ENCODE peak calls at places on chromosomes 1 and 21, in nine cellular contexts. E is uterus, L is sciatic nerve, C is suprapubic skin, Q is HS-5, W is pons, H is Right ventricle myocardium superior, T is bronchial epithelial cell, D is EL. G is an unnamed sample.

GRCh38 chr1:204435246-204435885 is 23.7 kb upstream of the PPP1R15B start:
- DNase-seq in E (no peak), L (no peak), C (no peak), Q (no peak), W (no peak), H (no peak), T (peak), D (peak), G (peak)

GRCh38 chr1:36172983-36173382 is 17.0 kb downstream of the MAP7D1 start:
- DNase-seq in E (no peak), L (no peak), C (no peak), Q (no peak), W (no peak), H (no peak), T (peak), D (peak), G (peak)

GRCh38 chr1:61143821-61144220 is 61.5 kb downstream of the NFIA start:
- DNase-seq in E (no peak), L (no peak), C (no peak), Q (no peak), W (no peak), H (no peak), T (peak), D (no peak), G (no peak)

GRCh38 chr1:82485591-82486369 is 685.0 kb downstream of the ADGRL2 start:
- DNase-seq in E (no peak), L (peak), C (no peak), Q (peak), W (peak), H (peak), T (peak), D (peak), G (no peak)

GRCh38 chr1:217627431-217627830 is 3.5 kb downstream of the GPATCH2 start:
- DNase-seq in E (no peak), L (no peak), C (no peak), Q (no peak), W (no peak), H (no peak), T (peak), D (no peak), G (no peak)

GRCh38 chr1:226884116-226884515 is 13.7 kb downstream of the PSEN2 start:
- DNase-seq in E (no peak), L (no peak), C (no peak), Q (no peak), W (no peak), H (no peak), T (peak), D (no peak), G (no peak)

GRCh38 chr1:96641292-96641691 is 80.3 kb upstream of the PTBP2 start:
- DNase-seq in E (no peak), L (no peak), C (no peak), Q (no peak), W (no peak), H (no peak), T (peak), D (no peak), G (no peak)

GRCh38 chr1:223474804-223475203 is 81.6 kb downstream of the CCDC185 start:
- DNase-seq in E (no peak), L (no peak), C (no peak), Q (no peak), W (no peak), H (no peak), T (no peak), D (peak), G (no peak)

GRCh38 chr1:224065455-224065854 is 48.5 kb upstream of the FBXO28 start:
- DNase-seq in E (no peak), L (no peak), C (no peak), Q (no peak), W (no peak), H (no peak), T (peak), D (peak), G (peak)

GRCh38 chr1:224544711-224545110 is 71.4 kb upstream of the CNIH3 start:
- DNase-seq in E (no peak), L (no peak), C (no peak), Q (no peak), W (no peak), H (no peak), T (no peak), D (no peak), G (no peak)

GRCh38 chr1:30133414-30134055 is 589.9 kb downstream of the MATN1 start:
- DNase-seq in E (no peak), L (peak), C (peak), Q (no peak), W (no peak), H (no peak), T (no peak), D (no peak), G (no peak)

GRCh38 chr1:237112663-237113062 is 70.7 kb downstream of the RYR2 start:
- DNase-seq in E (no peak), L (no peak), C (no peak), Q (no peak), W (no peak), H (no peak), T (no peak), D (no peak), G (no peak)

GRCh38 chr1:166988976-166989515 is at the start of gene MAEL:
- DNase-seq in E (no peak), L (no peak), C (no peak), Q (no peak), W (no peak), H (no peak), T (no peak), D (no peak), G (no peak)

GRCh38 chr1:218058730-218059129 is 226.4 kb upstream of the RRP15 start:
- DNase-seq in E (no peak), L (no peak), C (no peak), Q (no peak), W (no peak), H (no peak), T (no peak), D (no peak), G (no peak)

GRCh38 chr1:12406218-12407021 is 176.6 kb downstream of the VPS13D start:
- DNase-seq in E (peak), L (no peak), C (no peak), Q (no peak), W (peak), H (no peak), T (no peak), D (no peak), G (no peak)

GRCh38 chr1:196608401-196609113 is at the start of gene KCNT2:
- DNase-seq in E (peak), L (peak), C (peak), Q (no peak), W (peak), H (peak), T (peak), D (peak), G (peak)

GRCh38 chr1:100578201-100578600 is 40.3 kb downstream of the GPR88 start:
- DNase-seq in E (no peak), L (no peak), C (no peak), Q (no peak), W (no peak), H (no peak), T (peak), D (peak), G (peak)

GRCh38 chr21:41112740-41113692 is 54.9 kb upstream of the BACE2 start:
- DNase-seq in E (no peak), L (no peak), C (no peak), Q (no peak), W (peak), H (no peak), T (peak), D (peak), G (no peak)

GRCh38 chr1:92619466-92620189 is 132.9 kb upstream of the GFI1 start:
- DNase-seq in E (no peak), L (no peak), C (no peak), Q (no peak), W (no peak), H (no peak), T (no peak), D (no peak), G (no peak)

GRCh38 chr1:84539972-84540371 is 33.6 kb upstream of the GNG5 start:
- DNase-seq in E (no peak), L (no peak), C (no peak), Q (no peak), W (no peak), H (no peak), T (peak), D (no peak), G (no peak)

GRCh38 chr1:178310685-178311105 is 186.1 kb downstream of the CLEC20A start:
- DNase-seq in E (no peak), L (no peak), C (no peak), Q (peak), W (peak), H (no peak), T (peak), D (peak), G (peak)

GRCh38 chr1:24929876-24930702 is at the start of gene RUNX3:
- DNase-seq in E (no peak), L (peak), C (no peak), Q (peak), W (peak), H (peak), T (no peak), D (peak), G (no peak)

GRCh38 chr1:7526196-7526866 is 244.8 kb upstream of the VAMP3 start:
- DNase-seq in E (no peak), L (no peak), C (no peak), Q (no peak), W (no peak), H (no peak), T (peak), D (peak), G (no peak)

GRCh38 chr1:205354259-205354904 is 2.3 kb downstream of the KLHDC8A start:
- DNase-seq in E (peak), L (peak), C (no peak), Q (no peak), W (peak), H (no peak), T (peak), D (peak), G (peak)

GRCh38 chr1:28190337-28190979 is 14.0 kb upstream of the PTAFR start:
- DNase-seq in E (no peak), L (no peak), C (no peak), Q (no peak), W (no peak), H (no peak), T (peak), D (peak), G (no peak)

GRCh38 chr1:176416777-176417176 is 46.2 kb upstream of the PAPPA2 start:
- DNase-seq in E (no peak), L (no peak), C (no peak), Q (no peak), W (no peak), H (no peak), T (no peak), D (no peak), G (no peak)

GRCh38 chr1:99784143-99784542 is 17.7 kb upstream of the FRRS1 start:
- DNase-seq in E (no peak), L (no peak), C (no peak), Q (no peak), W (no peak), H (no peak), T (no peak), D (no peak), G (no peak)

GRCh38 chr1:208344202-208344601 is 100.0 kb upstream of the PLXNA2 start:
- DNase-seq in E (no peak), L (no peak), C (no peak), Q (no peak), W (no peak), H (no peak), T (no peak), D (no peak), G (no peak)

GRCh38 chr1:225534135-225534534 is 106.3 kb upstream of the LBR start:
- DNase-seq in E (no peak), L (no peak), C (no peak), Q (no peak), W (no peak), H (no peak), T (no peak), D (no peak), G (no peak)

GRCh38 chr1:53442297-53442696 is 16.9 kb upstream of the DMRTB1 start:
- DNase-seq in E (no peak), L (no peak), C (no peak), Q (peak), W (no peak), H (no peak), T (peak), D (peak), G (peak)